ENCODE peak calls at places on chromosomes 4 and X, in eight cellular contexts. V is AG09309, H is kidney, N is fibroblast of mammary gland, A is hepatic stellate cell, Z is A549, L is T-helper 9 cell, K is nephron progenitor cell. Q is an unnamed sample.

GRCh38 chrX:12767856-12768255 is 23.4 kb upstream of the PRPS2 start:
- DNase-seq in V (no peak), H (no peak), N (no peak), A (no peak), Z (no peak), L (no peak), K (no peak), Q (no peak)

GRCh38 chr4:6746721-6747689 is 31.0 kb downstream of the BLOC1S4 start:
- DNase-seq in V (no peak), H (peak; percentile 93), N (peak; percentile 13), A (no peak), Z (peak; percentile 79), L (no peak), K (no peak), Q (peak; percentile 47)

GRCh38 chrX:12702509-12703091 is 88.6 kb upstream of the PRPS2 start:
- DNase-seq in V (no peak), H (no peak), N (peak; percentile 3), A (no peak), Z (peak; percentile 17), L (no peak), K (peak; percentile 28), Q (peak; percentile 12)

GRCh38 chr4:53813991-53814390 is 222.7 kb upstream of the LNX1 start:
- DNase-seq in V (no peak), H (no peak), N (peak; percentile 69), A (no peak), Z (no peak), L (no peak), K (no peak), Q (no peak)

GRCh38 chr4:139015948-139016451 is 419 bp downstream of the NOCT start:
- DNase-seq in V (no peak), H (peak; percentile 84), N (peak; percentile 32), A (no peak), Z (peak; percentile 19), L (peak; percentile 27), K (no peak), Q (no peak)

GRCh38 chrX:65508851-65509250 is 25.7 kb downstream of the LAS1L start:
- DNase-seq in V (no peak), H (no peak), N (no peak), A (no peak), Z (no peak), L (no peak), K (no peak), Q (no peak)

GRCh38 chrX:9847071-9847470 is 60.8 kb downstream of the SHROOM2 start:
- DNase-seq in V (peak; percentile 14), H (no peak), N (no peak), A (peak; percentile 26), Z (peak; percentile 37), L (no peak), K (no peak), Q (peak; percentile 86)

GRCh38 chr4:99710681-99711345 is 53.2 kb upstream of the C4orf54 start:
- DNase-seq in V (no peak), H (no peak), N (peak; percentile 24), A (no peak), Z (no peak), L (no peak), K (no peak), Q (peak; percentile 35)

GRCh38 chrX:66889418-66889817 is 250.5 kb upstream of the EDA2R start:
- DNase-seq in V (no peak), H (no peak), N (no peak), A (no peak), Z (no peak), L (no peak), K (no peak), Q (no peak)

GRCh38 chr4:38046735-38047487 is 86.7 kb downstream of the PTTG2 start:
- DNase-seq in V (no peak), H (no peak), N (peak; percentile 45), A (no peak), Z (no peak), L (no peak), K (peak; percentile 54), Q (no peak)

GRCh38 chr4:153616005-153616555 is 68.0 kb upstream of the TLR2 start:
- DNase-seq in V (no peak), H (no peak), N (no peak), A (no peak), Z (no peak), L (no peak), K (no peak), Q (no peak)

Q was measured in A172.